ENCODE peak calls at places on chromosomes 1 and 21, in six cellular contexts. E, I, U, P, N and X are unnamed samples.

GRCh38 chr1:151458936-151459330 is 361 bp downstream of the POGZ start:
- DNase-seq in E (peak), I (peak), U (peak), P (no peak), N (peak), X (peak)

GRCh38 chr1:61088163-61088840 is 5.9 kb downstream of the NFIA start:
- DNase-seq in E (no peak), I (no peak), U (no peak), P (no peak), N (no peak), X (no peak)

GRCh38 chr1:177872563-177872900 is 97.3 kb downstream of the SEC16B start:
- DNase-seq in E (no peak), I (no peak), U (no peak), P (no peak), N (no peak), X (no peak)

GRCh38 chr1:161019767-161020572 is 982 bp downstream of the F11R start:
- DNase-seq in E (no peak), I (no peak), U (peak), P (no peak), N (no peak), X (no peak)

GRCh38 chr1:114272593-114272992 is 118.9 kb upstream of the SYT6 start:
- DNase-seq in E (no peak), I (no peak), U (no peak), P (no peak), N (no peak), X (no peak)

GRCh38 chr1:170360601-170361000 is 171.4 kb upstream of the GORAB start:
- DNase-seq in E (no peak), I (no peak), U (no peak), P (no peak), N (no peak), X (no peak)

GRCh38 chr21:31204801-31205200 is 139.3 kb downstream of the TIAM1 start:
- DNase-seq in E (no peak), I (no peak), U (no peak), P (no peak), N (no peak), X (no peak)

GRCh38 chr1:178004926-178005391 is 35.1 kb upstream of the SEC16B start:
- DNase-seq in E (no peak), I (no peak), U (peak), P (no peak), N (no peak), X (no peak)

GRCh38 chr1:174110053-174110452 is 49.3 kb upstream of the RABGAP1L start:
- DNase-seq in E (no peak), I (no peak), U (no peak), P (no peak), N (no peak), X (no peak)